ENCODE peak calls at places on chromosomes 11 and 22, in nine cellular contexts. D is activated naive CD4-positive, alpha-beta T cell treated with Interleukin-2 at 50 U/mL for 16 hours; R is DMS79 treated with DMSO at 0.1 percent for 48 hours; O is COR-L47; Z is GM23248; P is M059J; F is nephron progenitor cell; U is MCF 10A; Y is neural crest cell. M is an unnamed sample.

GRCh38 chr11:92811341-92811740 is 158.1 kb upstream of the MTNR1B start:
- DNase-seq in D (no peak), R (no peak), O (no peak), Z (peak), P (no peak), F (no peak), U (peak), Y (no peak), M (no peak)

GRCh38 chr11:11420512-11420911 is 67.5 kb upstream of the CSNK2A3 start:
- DNase-seq in D (no peak), R (peak), O (no peak), Z (no peak), P (no peak), F (no peak), U (no peak), Y (no peak), M (no peak)

GRCh38 chr11:61507962-61508824 is at the start of gene LRRC10B:
- DNase-seq in D (peak), R (peak), O (peak), Z (peak), P (peak), F (peak), U (no peak), Y (peak), M (peak)

GRCh38 chr11:2685566-2686359 is 14.0 kb downstream of the KCNQ1OT1 start:
- DNase-seq in D (no peak), R (no peak), O (no peak), Z (no peak), P (no peak), F (no peak), U (no peak), Y (no peak), M (no peak)

GRCh38 chr11:11813288-11813962 is 28.3 kb upstream of the USP47 start:
- DNase-seq in D (no peak), R (no peak), O (no peak), Z (peak), P (peak), F (no peak), U (peak), Y (no peak), M (peak)

GRCh38 chr11:124669193-124669592 is 4.3 kb downstream of the SIAE start:
- DNase-seq in D (peak), R (peak), O (no peak), Z (peak), P (peak), F (peak), U (peak), Y (peak), M (peak)

GRCh38 chr11:64690235-64690634 is 32.8 kb downstream of the NRXN2 start:
- DNase-seq in D (no peak), R (no peak), O (no peak), Z (no peak), P (no peak), F (peak), U (no peak), Y (no peak), M (no peak)

GRCh38 chr11:3046641-3047040 is 10.6 kb downstream of the CARS1 start:
- DNase-seq in D (no peak), R (no peak), O (no peak), Z (no peak), P (peak), F (no peak), U (no peak), Y (no peak), M (no peak)

GRCh38 chr22:38456272-38456837 is 1.4 kb upstream of the KCNJ4 start:
- DNase-seq in D (no peak), R (no peak), O (no peak), Z (no peak), P (no peak), F (no peak), U (no peak), Y (no peak), M (no peak)

GRCh38 chr11:9053631-9054030 is 37.8 kb downstream of the SCUBE2 start:
- DNase-seq in D (no peak), R (no peak), O (no peak), Z (peak), P (peak), F (no peak), U (no peak), Y (no peak), M (no peak)

GRCh38 chr22:33539902-33540751 is 380.1 kb downstream of the LARGE1 start:
- DNase-seq in D (no peak), R (peak), O (no peak), Z (peak), P (no peak), F (no peak), U (no peak), Y (no peak), M (no peak)

GRCh38 chr22:37499006-37499707 is 13.0 kb upstream of the MFNG start:
- DNase-seq in D (no peak), R (no peak), O (no peak), Z (no peak), P (no peak), F (no peak), U (no peak), Y (no peak), M (no peak)

GRCh38 chr11:67265633-67266423 is 445 bp upstream of the GRK2 start:
- DNase-seq in D (peak), R (no peak), O (peak), Z (peak), P (peak), F (peak), U (peak), Y (peak), M (peak)

GRCh38 chr11:114156766-114157165 is 97.3 kb downstream of the ZBTB16 start:
- DNase-seq in D (no peak), R (no peak), O (no peak), Z (no peak), P (no peak), F (no peak), U (no peak), Y (no peak), M (no peak)

M was measured in ELF-1.